ENCODE peak calls at places on chromosomes 5 and 9, in four cellular contexts. One of them, this sample, is unnamed.

GRCh38 chr9:2591967-2592366 is 29.6 kb upstream of the VLDLR start:
- DNase-seq in AG10803: no peak
- DNase-seq in lower leg skin: no peak
- DNase-seq in stomach: no peak
- DNase-seq in this sample: no peak

GRCh38 chr9:13705913-13706312 is 426.4 kb upstream of the MPDZ start:
- DNase-seq in lower leg skin: peak; percentile 83
- DNase-seq in AG10803: peak; percentile 72
- DNase-seq in stomach: no peak
- DNase-seq in this sample: peak; percentile 11

GRCh38 chr5:174624754-174625506 is 99.5 kb upstream of the MSX2 start:
- DNase-seq in lower leg skin: no peak
- DNase-seq in AG10803: no peak
- DNase-seq in stomach: no peak
- DNase-seq in this sample: no peak

GRCh38 chr9:83219154-83219923 is 156.4 kb upstream of the RASEF start:
- DNase-seq in stomach: peak; percentile 76
- DNase-seq in lower leg skin: peak; percentile 68
- DNase-seq in AG10803: peak; percentile 83
- DNase-seq in this sample: peak; percentile 77

GRCh38 chr5:79873216-79873615 is 117.8 kb downstream of the MTX3 start:
- DNase-seq in lower leg skin: no peak
- DNase-seq in stomach: no peak
- DNase-seq in AG10803: no peak
- DNase-seq in this sample: no peak

GRCh38 chr9:83583151-83584014 is 39.6 kb upstream of the IDNK start:
- DNase-seq in lower leg skin: peak; percentile 38
- DNase-seq in stomach: peak; percentile 54
- DNase-seq in AG10803: peak; percentile 66
- DNase-seq in this sample: peak; percentile 56

GRCh38 chr5:140565780-140566095 is 1.1 kb downstream of the SLC35A4 start:
- DNase-seq in stomach: no peak
- DNase-seq in AG10803: no peak
- DNase-seq in lower leg skin: peak; percentile 59
- DNase-seq in this sample: no peak

GRCh38 chr9:91929331-91929730 is 20.7 kb downstream of the ROR2 start:
- DNase-seq in lower leg skin: no peak
- DNase-seq in AG10803: no peak
- DNase-seq in stomach: peak; percentile 11
- DNase-seq in this sample: no peak

GRCh38 chr5:72985719-72986118 is 29.9 kb downstream of the FCHO2 start:
- DNase-seq in lower leg skin: no peak
- DNase-seq in stomach: no peak
- DNase-seq in AG10803: no peak
- DNase-seq in this sample: no peak

GRCh38 chr9:98607787-98608186 is 100.9 kb downstream of the GABBR2 start:
- DNase-seq in AG10803: peak; percentile 69
- DNase-seq in lower leg skin: no peak
- DNase-seq in stomach: no peak
- DNase-seq in this sample: peak; percentile 65

GRCh38 chr5:141560141-141560540 is 58.7 kb downstream of the DIAPH1 start:
- DNase-seq in lower leg skin: no peak
- DNase-seq in stomach: no peak
- DNase-seq in AG10803: no peak
- DNase-seq in this sample: no peak

GRCh38 chr5:32030226-32030625 is 143.9 kb downstream of the GOLPH3 start:
- DNase-seq in stomach: no peak
- DNase-seq in AG10803: no peak
- DNase-seq in lower leg skin: no peak
- DNase-seq in this sample: no peak

GRCh38 chr5:32363030-32363429 is 50.3 kb upstream of the MTMR12 start:
- DNase-seq in lower leg skin: no peak
- DNase-seq in stomach: no peak
- DNase-seq in AG10803: no peak
- DNase-seq in this sample: no peak

GRCh38 chr9:17005085-17005484 is 129.8 kb upstream of the CNTLN start:
- DNase-seq in stomach: peak; percentile 38
- DNase-seq in lower leg skin: no peak
- DNase-seq in AG10803: peak; percentile 74
- DNase-seq in this sample: peak; percentile 77

GRCh38 chr9:35749515-35750255 is 598 bp downstream of the RGP1 start:
- DNase-seq in AG10803: no peak
- DNase-seq in lower leg skin: no peak
- DNase-seq in stomach: peak; percentile 62
- DNase-seq in this sample: no peak

GRCh38 chr5:33524476-33524875 is 83.7 kb downstream of the TARS1 start:
- DNase-seq in lower leg skin: no peak
- DNase-seq in stomach: no peak
- DNase-seq in AG10803: peak; percentile 37
- DNase-seq in this sample: no peak

GRCh38 chr9:89185980-89186379 is 7.4 kb upstream of the SHC3 start:
- DNase-seq in AG10803: no peak
- DNase-seq in lower leg skin: no peak
- DNase-seq in stomach: no peak
- DNase-seq in this sample: no peak

GRCh38 chr9:3473402-3473801 is 52.4 kb downstream of the RFX3 start:
- DNase-seq in AG10803: no peak
- DNase-seq in lower leg skin: no peak
- DNase-seq in stomach: no peak
- DNase-seq in this sample: no peak

GRCh38 chr9:6194934-6195333 is 20.7 kb upstream of the IL33 start:
- DNase-seq in AG10803: no peak
- DNase-seq in lower leg skin: no peak
- DNase-seq in stomach: no peak
- DNase-seq in this sample: no peak

GRCh38 chr9:35636135-35636876 is 14.4 kb downstream of the SIT1 start:
- DNase-seq in lower leg skin: no peak
- DNase-seq in stomach: no peak
- DNase-seq in AG10803: no peak
- DNase-seq in this sample: no peak

GRCh38 chr9:96565684-96566360 is 53.8 kb downstream of the CDC14B start:
- DNase-seq in lower leg skin: peak; percentile 22
- DNase-seq in stomach: no peak
- DNase-seq in AG10803: peak; percentile 67
- DNase-seq in this sample: peak; percentile 50

GRCh38 chr5:22968386-22968785 is 115.2 kb upstream of the CDH12 start:
- DNase-seq in stomach: no peak
- DNase-seq in AG10803: no peak
- DNase-seq in lower leg skin: no peak
- DNase-seq in this sample: no peak

GRCh38 chr9:13445123-13445522 is 165.6 kb upstream of the MPDZ start:
- DNase-seq in lower leg skin: no peak
- DNase-seq in stomach: no peak
- DNase-seq in AG10803: no peak
- DNase-seq in this sample: no peak

GRCh38 chr9:20209421-20210340 is 412.6 kb downstream of the MLLT3 start:
- DNase-seq in stomach: no peak
- DNase-seq in lower leg skin: no peak
- DNase-seq in AG10803: no peak
- DNase-seq in this sample: no peak

GRCh38 chr9:80797841-80798688 is 891.3 kb downstream of the TLE1 start:
- DNase-seq in AG10803: peak; percentile 54
- DNase-seq in lower leg skin: peak; percentile 26
- DNase-seq in stomach: no peak
- DNase-seq in this sample: no peak

GRCh38 chr9:127769101-127769500 is 9.4 kb downstream of the SH2D3C start:
- DNase-seq in AG10803: no peak
- DNase-seq in lower leg skin: no peak
- DNase-seq in stomach: no peak
- DNase-seq in this sample: no peak

GRCh38 chr9:69411246-69411645 is 86.2 kb downstream of the ENTREP1 start:
- DNase-seq in lower leg skin: no peak
- DNase-seq in AG10803: no peak
- DNase-seq in stomach: no peak
- DNase-seq in this sample: no peak

GRCh38 chr9:84597131-84597530 is 72.4 kb upstream of the NTRK2 start:
- DNase-seq in stomach: no peak
- DNase-seq in lower leg skin: no peak
- DNase-seq in AG10803: no peak
- DNase-seq in this sample: no peak

GRCh38 chr5:175724314-175724713 is 66.4 kb downstream of the HRH2 start:
- DNase-seq in stomach: no peak
- DNase-seq in lower leg skin: no peak
- DNase-seq in AG10803: no peak
- DNase-seq in this sample: no peak

GRCh38 chr5:66440202-66440680 is 156.0 kb upstream of the MAST4 start:
- DNase-seq in AG10803: peak; percentile 30
- DNase-seq in lower leg skin: peak; percentile 58
- DNase-seq in stomach: no peak
- DNase-seq in this sample: peak; percentile 13

DNA sequence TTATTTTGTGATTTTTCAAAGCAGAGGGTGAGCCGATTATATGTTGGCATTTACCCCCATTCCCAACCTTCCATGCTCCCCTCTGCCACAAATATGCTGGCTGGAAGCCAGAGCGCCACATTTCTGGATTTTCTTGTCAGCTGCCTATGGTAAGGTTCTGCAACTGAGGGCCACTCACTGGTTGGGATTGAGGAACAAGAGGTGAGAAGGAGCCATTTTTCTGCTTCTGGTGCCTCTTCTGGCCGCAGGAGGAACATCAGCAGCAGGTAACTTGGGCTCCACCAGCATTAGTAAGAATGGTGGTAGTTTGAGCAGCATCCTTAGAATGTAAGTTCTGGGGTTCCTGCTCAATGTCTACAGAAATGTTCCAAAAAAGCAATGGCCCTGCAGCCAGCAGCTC is 159.5 kb upstream of the MAST4 start:
- DNase-seq in lower leg skin: no peak
- DNase-seq in stomach: no peak
- DNase-seq in AG10803: no peak
- DNase-seq in this sample: no peak
- TF ChIP-seq CTCF in lower leg skin: no peak
- TF ChIP-seq CTCF in stomach: no peak
- TF ChIP-seq CTCF in AG10803: no peak
- TF ChIP-seq CTCF in this sample: peak; percentile 18

GRCh38 chr5:10034008-10034407 is 215.7 kb downstream of the ATPSCKMT start:
- DNase-seq in stomach: no peak
- DNase-seq in lower leg skin: no peak
- DNase-seq in AG10803: no peak
- DNase-seq in this sample: no peak

GRCh38 chr5:10036136-10036535 is 213.6 kb downstream of the ATPSCKMT start:
- DNase-seq in stomach: no peak
- DNase-seq in lower leg skin: no peak
- DNase-seq in AG10803: peak; percentile 63
- DNase-seq in this sample: peak; percentile 20

GRCh38 chr5:10031817-10032216 is 217.9 kb downstream of the ATPSCKMT start:
- DNase-seq in stomach: no peak
- DNase-seq in AG10803: no peak
- DNase-seq in lower leg skin: no peak
- DNase-seq in this sample: no peak

DNA sequence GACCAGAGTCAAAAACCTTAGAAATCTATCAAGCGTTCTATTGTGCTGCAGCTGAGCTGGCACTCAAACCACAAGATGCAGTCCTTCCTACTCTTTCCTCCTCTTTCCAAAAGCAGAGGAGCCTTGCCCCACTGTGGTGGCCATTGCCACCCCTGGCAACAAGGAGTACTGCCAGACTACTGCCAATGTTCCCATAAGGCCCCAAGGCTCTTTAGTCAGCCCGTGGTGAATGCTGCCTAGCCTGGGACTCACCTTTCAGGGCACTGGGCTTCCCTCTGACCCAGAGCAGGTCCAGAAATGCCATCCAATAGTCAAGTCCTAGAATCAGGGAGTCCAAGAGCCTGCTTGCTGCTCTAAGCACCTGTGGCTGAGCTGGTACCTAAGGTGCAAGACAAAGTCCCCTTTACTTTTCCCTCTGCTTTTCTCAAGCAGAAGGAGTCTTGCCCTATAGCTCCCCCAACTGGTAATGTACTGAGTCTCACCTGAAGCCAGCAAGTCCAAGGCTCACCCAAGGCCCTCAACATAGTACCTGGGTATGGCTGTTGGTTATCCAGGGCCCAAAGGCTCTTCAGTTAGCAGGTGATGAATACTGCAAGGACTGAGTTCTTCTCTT is 219.4 kb downstream of the ATPSCKMT start:
- DNase-seq in stomach: no peak
- DNase-seq in AG10803: peak; percentile 34
- DNase-seq in lower leg skin: no peak
- DNase-seq in this sample: peak; percentile 11
- TF ChIP-seq CTCF in stomach: no peak
- TF ChIP-seq CTCF in AG10803: peak; percentile 54
- TF ChIP-seq CTCF in lower leg skin: no peak
- TF ChIP-seq CTCF in this sample: peak; percentile 75

DNA sequence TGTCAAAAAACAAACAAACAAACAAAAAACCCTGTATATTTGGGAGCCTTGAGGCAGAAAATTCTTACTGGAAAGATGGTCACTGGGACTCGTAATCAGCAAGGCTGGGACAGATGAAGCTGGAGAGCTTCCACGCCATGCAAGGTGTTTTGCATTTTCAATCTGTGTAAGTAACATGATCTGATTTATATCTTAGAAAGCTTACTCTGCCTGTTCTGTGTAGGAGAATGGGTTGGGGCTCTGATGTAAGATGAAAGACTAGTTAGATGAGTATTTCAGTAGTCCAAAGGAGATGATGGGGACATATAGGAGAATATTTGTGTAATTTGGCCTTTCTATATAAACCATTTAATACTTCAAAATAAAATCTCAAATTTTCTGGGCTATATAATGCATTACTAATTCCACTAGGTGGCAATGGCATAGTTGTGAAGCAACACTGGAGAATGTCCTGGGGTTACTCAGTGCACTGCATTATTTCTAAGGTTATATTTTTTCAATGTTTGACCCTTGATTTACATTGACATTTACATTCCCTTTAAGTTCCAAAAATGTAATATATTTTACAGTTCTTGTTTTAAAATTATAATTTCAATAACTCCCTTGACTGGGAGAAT is 21.9 kb upstream of the FSD1L start:
- DNase-seq in stomach: no peak
- DNase-seq in lower leg skin: no peak
- DNase-seq in AG10803: peak; percentile 20
- DNase-seq in this sample: peak; percentile 38
- TF ChIP-seq CTCF in stomach: peak; percentile 31
- TF ChIP-seq CTCF in lower leg skin: no peak
- TF ChIP-seq CTCF in AG10803: peak; percentile 65
- TF ChIP-seq CTCF in this sample: peak; percentile 82

DNA sequence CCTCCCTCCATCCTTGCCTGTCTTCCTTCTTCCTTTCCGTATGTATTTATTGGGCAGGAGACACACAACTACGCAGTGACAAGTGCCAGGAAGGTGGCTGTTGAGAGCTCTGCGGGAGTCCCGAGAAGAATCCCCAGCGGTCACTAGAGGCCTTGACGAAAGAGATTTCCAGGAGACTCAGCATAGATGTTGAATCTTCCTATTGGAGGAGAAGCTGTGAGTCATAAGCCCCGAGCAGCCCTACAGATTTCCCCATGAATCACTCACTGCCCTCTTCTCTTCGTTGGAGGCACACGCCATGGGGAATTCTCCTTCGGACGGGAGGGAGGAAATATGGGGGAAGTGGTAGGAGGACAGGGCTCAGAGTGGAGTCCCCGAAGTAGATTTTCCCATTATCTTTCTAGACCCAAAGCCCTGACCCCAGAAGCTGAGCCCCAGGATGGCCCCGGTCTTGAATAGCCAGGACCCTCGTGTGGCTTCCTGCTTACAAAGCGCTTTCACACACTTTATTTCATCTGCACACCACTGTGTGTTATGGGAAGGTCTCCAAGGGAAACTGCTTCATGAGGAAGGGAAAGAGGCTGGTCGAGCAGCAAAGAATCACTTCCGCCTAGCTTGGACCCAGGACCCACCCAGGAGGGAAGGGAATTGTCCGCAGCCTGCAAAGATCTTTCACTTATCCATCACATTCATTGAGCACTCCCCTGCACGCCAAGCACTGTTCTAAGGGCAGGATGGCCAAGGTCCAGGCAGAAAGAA is 12.7 kb downstream of the DUSP1 start:
- DNase-seq in lower leg skin: no peak
- DNase-seq in stomach: no peak
- DNase-seq in AG10803: peak; percentile 91
- DNase-seq in this sample: peak; percentile 95
- TF ChIP-seq CTCF in lower leg skin: no peak
- TF ChIP-seq CTCF in stomach: no peak
- TF ChIP-seq CTCF in AG10803: peak; percentile 24
- TF ChIP-seq CTCF in this sample: peak; percentile 51

This sample was measured in HFFc6.